ENCODE peak calls at places on chromosomes 13 and 19, in seven cellular contexts. Y is fibroblast of pulmonary artery, U is EL, N is foreskin melanocyte, C is suprapubic skin, P is EH, A is B cell. K is an unnamed sample.

GRCh38 chr19:4197625-4198466 is 15.4 kb downstream of the ANKRD24 start:
- DNase-seq in Y (peak), U (no peak), N (no peak), C (no peak), P (no peak), A (no peak), K (no peak)

GRCh38 chr13:26707122-26708006 is 53.2 kb downstream of the GPR12 start:
- DNase-seq in Y (peak), U (peak), N (peak), C (no peak), P (peak), A (no peak), K (peak)

GRCh38 chr19:7905298-7905697 is 1.6 kb downstream of the MAP2K7 start:
- DNase-seq in Y (no peak), U (no peak), N (no peak), C (peak), P (no peak), A (no peak), K (no peak)

GRCh38 chr19:3361384-3362216 is 4.8 kb upstream of the NFIC start:
- DNase-seq in Y (no peak), U (no peak), N (no peak), C (no peak), P (no peak), A (no peak), K (no peak)

GRCh38 chr13:112854321-112854720 is 114.7 kb upstream of the MCF2L start:
- DNase-seq in Y (no peak), U (no peak), N (no peak), C (no peak), P (no peak), A (no peak), K (no peak)

GRCh38 chr19:48999481-49000325 is 6.0 kb downstream of the RUVBL2 start:
- DNase-seq in Y (peak), U (peak), N (peak), C (no peak), P (peak), A (peak), K (peak)

GRCh38 chr13:87123987-87124784 is 547.0 kb upstream of the SLITRK5 start:
- DNase-seq in Y (peak), U (peak), N (no peak), C (no peak), P (peak), A (no peak), K (peak)

GRCh38 chr19:10143700-10144099 is 24.0 kb upstream of the EIF3G start:
- DNase-seq in Y (no peak), U (no peak), N (no peak), C (no peak), P (no peak), A (no peak), K (no peak)

GRCh38 chr19:10662384-10663251 is 8.5 kb downstream of the ILF3 start:
- DNase-seq in Y (peak), U (no peak), N (no peak), C (no peak), P (no peak), A (no peak), K (no peak)

GRCh38 chr13:36981156-36981743 is 17.9 kb downstream of the ALG5 start:
- DNase-seq in Y (peak), U (peak), N (peak), C (no peak), P (peak), A (no peak), K (peak)

GRCh38 chr19:1168877-1169791 is 4.9 kb downstream of the SBNO2 start:
- DNase-seq in Y (peak), U (peak), N (peak), C (peak), P (peak), A (no peak), K (peak)

GRCh38 chr19:48760514-48761221 is 5.3 kb downstream of the FGF21 start:
- DNase-seq in Y (no peak), U (no peak), N (no peak), C (no peak), P (no peak), A (no peak), K (no peak)

GRCh38 chr19:41876847-41877489 is at the start of gene CD79A:
- DNase-seq in Y (no peak), U (no peak), N (no peak), C (no peak), P (no peak), A (peak), K (no peak)

GRCh38 chr19:15315101-15315500 is 17.2 kb downstream of the BRD4 start:
- DNase-seq in Y (no peak), U (no peak), N (no peak), C (no peak), P (no peak), A (no peak), K (no peak)

GRCh38 chr19:54208784-54209057 is 8.1 kb downstream of the RPS9 start:
- DNase-seq in Y (peak), U (peak), N (no peak), C (no peak), P (no peak), A (no peak), K (no peak)

GRCh38 chr13:24802074-24802473 is 38.1 kb downstream of the RNF17 start:
- DNase-seq in Y (no peak), U (peak), N (no peak), C (no peak), P (peak), A (no peak), K (peak)

GRCh38 chr19:45340232-45340898 is at the start of gene KLC3:
- DNase-seq in Y (no peak), U (no peak), N (no peak), C (no peak), P (no peak), A (peak), K (no peak)

GRCh38 chr19:47836038-47836437 is 14.3 kb downstream of the CRX start:
- DNase-seq in Y (no peak), U (no peak), N (no peak), C (no peak), P (no peak), A (no peak), K (no peak)

GRCh38 chr13:50107205-50107604 is 92.0 kb downstream of the KCNRG start:
- DNase-seq in Y (no peak), U (no peak), N (no peak), C (no peak), P (no peak), A (no peak), K (no peak)

GRCh38 chr19:17240062-17240854 is 5.5 kb downstream of the NR2F6 start:
- DNase-seq in Y (no peak), U (no peak), N (no peak), C (no peak), P (no peak), A (no peak), K (no peak)

GRCh38 chr13:62014299-62014698 is 598.6 kb upstream of the PCDH20 start:
- DNase-seq in Y (peak), U (no peak), N (peak), C (no peak), P (no peak), A (no peak), K (peak)

GRCh38 chr13:50131998-50132936 is 117.0 kb downstream of the KCNRG start:
- DNase-seq in Y (no peak), U (no peak), N (no peak), C (no peak), P (no peak), A (no peak), K (no peak)

GRCh38 chr19:38735257-38735686 is 9.0 kb downstream of the CAPN12 start:
- DNase-seq in Y (no peak), U (no peak), N (no peak), C (no peak), P (peak), A (no peak), K (no peak)

GRCh38 chr13:102317593-102317992 is 84.3 kb downstream of the FGF14 start:
- DNase-seq in Y (peak), U (no peak), N (no peak), C (peak), P (no peak), A (no peak), K (no peak)

GRCh38 chr19:7971553-7972520 is 28.4 kb upstream of the TIMM44 start:
- DNase-seq in Y (no peak), U (no peak), N (no peak), C (no peak), P (no peak), A (no peak), K (no peak)